ENCODE peak calls at places on chromosome 17, in six cellular contexts. B, W, N, F, L and U are unnamed samples. For H3K9me3, the result is how much of the 10 kb centered on the place peaks cover.

GRCh38 chr17:39195568-39196160 is 1.8 kb downstream of the CACNB1 start:
- DNase-seq in B (peak), W (peak), N (no peak), F (peak), L (peak), U (no peak)

GRCh38 chr17:60421273-60422161 is 772 bp upstream of the CHCT1 start:
- DNase-seq in B (peak), W (peak), N (peak), F (peak), L (peak), U (peak)

GRCh38 chr17:73342549-73343167 is 30.9 kb upstream of the CDC42EP4 start:
- DNase-seq in B (no peak), W (no peak), N (no peak), F (peak), L (no peak), U (peak)

GRCh38 chr17:74274060-74274702 is at the start of gene DNAI2:
- DNase-seq in B (no peak), W (no peak), N (no peak), F (no peak), L (no peak), U (no peak)

GRCh38 chr17:40341808-40342574 is 22.5 kb downstream of the GJD3 start:
- DNase-seq in B (no peak), W (peak), N (peak), F (peak), L (peak), U (no peak)

GRCh38 chr17:71142333-71142732 is 973.0 kb downstream of the KCNJ2 start:
- DNase-seq in B (no peak), W (no peak), N (no peak), F (no peak), L (no peak), U (no peak)

GRCh38 chr17:78014651-78015050 is 56.1 kb downstream of the TNRC6C start:
- DNase-seq in B (no peak), W (no peak), N (no peak), F (no peak), L (no peak), U (no peak)

GRCh38 chr17:44279586-44280344 is 11.8 kb upstream of the SLC4A1 start:
- DNase-seq in B (peak), W (peak), N (peak), F (peak), L (peak), U (peak)

GRCh38 chr17:74220966-74221814 is 7.8 kb downstream of the TTYH2 start:
- DNase-seq in B (no peak), W (no peak), N (no peak), F (no peak), L (no peak), U (no peak)

GRCh38 chr17:16491131-16491702 is 776 bp downstream of the LRRC75A start:
- DNase-seq in B (no peak), W (no peak), N (peak), F (no peak), L (peak), U (no peak)

GRCh38 chr17:39744075-39744835 is 6.5 kb downstream of the GRB7 start:
- DNase-seq in B (no peak), W (no peak), N (no peak), F (no peak), L (no peak), U (no peak)

GRCh38 chr17:67491009-67491677 is 114.1 kb downstream of the PITPNC1 start:
- DNase-seq in B (no peak), W (peak), N (peak), F (peak), L (peak), U (peak)

GRCh38 chr17:46727572-46728348 is 90.7 kb downstream of the WNT3 start:
- DNase-seq in B (no peak), W (no peak), N (no peak), F (peak), L (no peak), U (peak)

GRCh38 chr17:32298298-32298697 is 32.7 kb downstream of the RHBDL3 start:
- DNase-seq in B (no peak), W (no peak), N (no peak), F (peak), L (no peak), U (no peak)

GRCh38 chr17:32299579-32300158 is 34.0 kb downstream of the RHBDL3 start:
- DNase-seq in B (no peak), W (no peak), N (no peak), F (no peak), L (no peak), U (no peak)

GRCh38 chr17:32297424-32297823 is 31.8 kb downstream of the RHBDL3 start:
- DNase-seq in B (no peak), W (no peak), N (no peak), F (no peak), L (no peak), U (no peak)

GRCh38 chr17:32297860-32298259 is 32.2 kb downstream of the RHBDL3 start:
- DNase-seq in B (no peak), W (no peak), N (no peak), F (no peak), L (no peak), U (no peak)

GRCh38 chr17:32298721-32299578 is 33.3 kb downstream of the RHBDL3 start:
- DNase-seq in B (no peak), W (no peak), N (no peak), F (no peak), L (no peak), U (no peak)
- H3K4me3 ChIP-seq in B (no peak), W (no peak), N (no peak), F (no peak), L (no peak), U (no peak)

GRCh38 chr17:26818736-26819135 is 475.2 kb upstream of the WSB1 start:
- DNase-seq in B (no peak), W (no peak), N (no peak), F (no peak), L (no peak), U (peak)
- H3K9me3 ChIP-seq in B (half or more), W (under half), N (under half), F (under half), L (under half), U (under half)

GRCh38 chr17:28898261-28898955 is 875 bp upstream of the FLOT2 start:
- DNase-seq in B (no peak), W (no peak), N (no peak), F (no peak), L (no peak), U (no peak)
- H3K4me3 ChIP-seq in B (peak), W (no peak), N (no peak), F (peak), L (no peak), U (peak)

DNA sequence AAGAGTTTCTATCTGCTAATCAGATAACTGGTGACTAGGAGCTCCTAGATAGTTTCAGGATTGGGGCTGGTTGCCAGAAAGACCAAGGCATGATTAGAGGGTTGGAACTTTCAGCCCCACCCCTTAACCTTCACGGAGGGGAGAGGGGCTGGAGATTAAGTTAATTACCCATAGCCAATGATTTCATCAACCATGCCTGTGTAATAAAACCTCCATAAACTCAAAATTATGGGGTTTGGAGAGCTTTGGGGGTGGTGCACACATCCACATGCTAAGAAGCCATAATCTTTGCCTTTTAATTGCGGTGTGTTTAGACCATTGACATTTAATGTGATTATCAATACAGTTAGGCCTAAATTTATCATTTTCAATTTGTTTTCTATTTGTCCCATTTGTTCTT is 161.7 kb downstream of the CDK5R1 start:
- DNase-seq in B (no peak), W (no peak), N (no peak), F (no peak), L (no peak), U (no peak)
- H3K9me3 ChIP-seq in B (under half), W (under half), N (under half), F (under half), L (under half), U (under half)

GRCh38 chr17:64004903-64005733 is 7.0 kb downstream of the PRR29 start:
- DNase-seq in B (no peak), W (no peak), N (no peak), F (no peak), L (no peak), U (no peak)
- H3K4me3 ChIP-seq in B (no peak), W (peak), N (no peak), F (no peak), L (no peak), U (no peak)

GRCh38 chr17:62900096-62900495 is 65.9 kb upstream of the TANC2 start:
- DNase-seq in B (no peak), W (no peak), N (no peak), F (no peak), L (no peak), U (no peak)

GRCh38 chr17:62899349-62899748 is 66.7 kb upstream of the TANC2 start:
- DNase-seq in B (no peak), W (peak), N (no peak), F (no peak), L (no peak), U (no peak)

GRCh38 chr17:62902573-62903229 is 63.3 kb upstream of the TANC2 start:
- DNase-seq in B (no peak), W (no peak), N (no peak), F (no peak), L (no peak), U (no peak)

GRCh38 chr17:62898239-62898864 is 67.7 kb upstream of the TANC2 start:
- DNase-seq in B (no peak), W (no peak), N (no peak), F (peak), L (no peak), U (no peak)

GRCh38 chr17:62901544-62901943 is 64.5 kb upstream of the TANC2 start:
- DNase-seq in B (no peak), W (no peak), N (no peak), F (no peak), L (no peak), U (no peak)
- H3K9me3 ChIP-seq in B (under half), W (under half), N (under half), F (under half), L (under half), U (under half)

DNA sequence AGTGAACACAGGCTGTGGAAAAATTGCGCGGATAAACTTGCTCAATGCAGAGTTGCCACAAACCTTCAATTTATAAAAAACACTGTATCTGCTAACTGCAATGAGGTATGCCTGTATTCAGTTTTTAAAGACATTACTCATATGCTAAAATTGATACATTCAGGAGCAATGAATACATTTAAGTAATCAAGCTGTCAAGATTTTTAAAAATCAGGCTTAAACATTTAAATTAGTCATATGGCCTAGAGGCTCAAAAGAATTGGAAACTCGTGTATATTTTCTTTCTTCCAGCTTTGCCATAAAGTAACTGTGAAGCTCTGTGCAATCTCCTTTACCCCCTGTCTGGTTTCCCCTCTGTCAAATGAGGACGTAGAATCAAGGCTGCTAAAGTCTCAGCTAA is 4.1 kb downstream of the SYNRG start:
- DNase-seq in B (no peak), W (no peak), N (no peak), F (peak), L (no peak), U (no peak)
- H3K4me3 ChIP-seq in B (peak), W (no peak), N (no peak), F (no peak), L (no peak), U (no peak)

GRCh38 chr17:22233382-22233781 is 541.1 kb downstream of the KCNJ18 start:
- DNase-seq in B (peak), W (no peak), N (no peak), F (no peak), L (no peak), U (no peak)
- H3K9me3 ChIP-seq in B (half or more), W (under half), N (under half), F (under half), L (under half), U (under half)

GRCh38 chr17:42982266-42982665 is 1.9 kb downstream of the RUNDC1 start:
- DNase-seq in B (no peak), W (no peak), N (no peak), F (no peak), L (no peak), U (no peak)
- H3K4me3 ChIP-seq in B (peak), W (no peak), N (no peak), F (no peak), L (no peak), U (no peak)